ENCODE peak calls at places on chromosomes 7 and 10, in five cellular contexts. V is astrocyte of the spinal cord, Q is esophagus squamous epithelium, D is mesothelial cell of epicardium, Y is hepatocyte. L is an unnamed sample.
A peak's percentile ranks its signal among the peaks of the same experiment; 100 is the strongest.

GRCh38 chr10:109987413-109987812 is 20.4 kb upstream of the ADD3 start:
- DNase-seq in V (peak; percentile 85), Q (no peak), D (no peak), Y (peak; percentile 26), L (no peak)

GRCh38 chr7:121504478-121504877 is 108.4 kb upstream of the FAM3C start:
- DNase-seq in V (peak; percentile 83), Q (no peak), D (no peak), Y (peak; percentile 81), L (no peak)

GRCh38 chr10:77965294-77965693 is 38.7 kb upstream of the DLG5 start:
- DNase-seq in V (peak; percentile 59), Q (no peak), D (no peak), Y (no peak), L (no peak)

GRCh38 chr10:4083509-4084003 is 298.5 kb upstream of the KLF6 start:
- DNase-seq in V (no peak), Q (no peak), D (no peak), Y (peak; percentile 39), L (no peak)

GRCh38 chr7:75937958-75938786 is 23.2 kb downstream of the POR start:
- DNase-seq in V (peak; percentile 82), Q (no peak), D (no peak), Y (peak; percentile 45), L (no peak)

GRCh38 chr10:3774018-3774813 is 10.8 kb downstream of the KLF6 start:
- DNase-seq in V (peak; percentile 88), Q (no peak), D (no peak), Y (peak; percentile 56), L (no peak)

GRCh38 chr10:102284531-102284930 is 39.2 kb downstream of the GBF1 start:
- DNase-seq in V (no peak), Q (no peak), D (no peak), Y (no peak), L (no peak)

GRCh38 chr10:130750441-130750840 is 561.1 kb downstream of the TCERG1L start:
- DNase-seq in V (no peak), Q (no peak), D (no peak), Y (no peak), L (no peak)

GRCh38 chr10:77156406-77156879 is 481.2 kb downstream of the KCNMA1 start:
- DNase-seq in V (peak; percentile 77), Q (no peak), D (no peak), Y (no peak), L (no peak)

GRCh38 chr10:52864459-52865106 is 92.0 kb upstream of the MBL2 start:
- DNase-seq in V (peak; percentile 98), Q (no peak), D (no peak), Y (peak; percentile 83), L (no peak)

GRCh38 chr7:33710608-33711007 is 194.7 kb upstream of the BMPER start:
- DNase-seq in V (peak; percentile 38), Q (no peak), D (no peak), Y (no peak), L (no peak)

GRCh38 chr7:130299909-130300308 is 6.9 kb downstream of the CPA4 start:
- DNase-seq in V (no peak), Q (no peak), D (no peak), Y (no peak), L (no peak)

GRCh38 chr7:966291-967069 is 8.9 kb downstream of the COX19 start:
- DNase-seq in V (no peak), Q (no peak), D (no peak), Y (no peak), L (no peak)

GRCh38 chr7:961546-962400 is 7.3 kb upstream of the ADAP1 start:
- DNase-seq in V (no peak), Q (no peak), D (no peak), Y (no peak), L (no peak)

GRCh38 chr7:963236-964078 is 9.0 kb upstream of the ADAP1 start:
- DNase-seq in V (no peak), Q (no peak), D (no peak), Y (no peak), L (no peak)

GRCh38 chr7:962401-963081 is 8.1 kb upstream of the ADAP1 start:
- DNase-seq in V (no peak), Q (no peak), D (no peak), Y (no peak), L (no peak)

DNA sequence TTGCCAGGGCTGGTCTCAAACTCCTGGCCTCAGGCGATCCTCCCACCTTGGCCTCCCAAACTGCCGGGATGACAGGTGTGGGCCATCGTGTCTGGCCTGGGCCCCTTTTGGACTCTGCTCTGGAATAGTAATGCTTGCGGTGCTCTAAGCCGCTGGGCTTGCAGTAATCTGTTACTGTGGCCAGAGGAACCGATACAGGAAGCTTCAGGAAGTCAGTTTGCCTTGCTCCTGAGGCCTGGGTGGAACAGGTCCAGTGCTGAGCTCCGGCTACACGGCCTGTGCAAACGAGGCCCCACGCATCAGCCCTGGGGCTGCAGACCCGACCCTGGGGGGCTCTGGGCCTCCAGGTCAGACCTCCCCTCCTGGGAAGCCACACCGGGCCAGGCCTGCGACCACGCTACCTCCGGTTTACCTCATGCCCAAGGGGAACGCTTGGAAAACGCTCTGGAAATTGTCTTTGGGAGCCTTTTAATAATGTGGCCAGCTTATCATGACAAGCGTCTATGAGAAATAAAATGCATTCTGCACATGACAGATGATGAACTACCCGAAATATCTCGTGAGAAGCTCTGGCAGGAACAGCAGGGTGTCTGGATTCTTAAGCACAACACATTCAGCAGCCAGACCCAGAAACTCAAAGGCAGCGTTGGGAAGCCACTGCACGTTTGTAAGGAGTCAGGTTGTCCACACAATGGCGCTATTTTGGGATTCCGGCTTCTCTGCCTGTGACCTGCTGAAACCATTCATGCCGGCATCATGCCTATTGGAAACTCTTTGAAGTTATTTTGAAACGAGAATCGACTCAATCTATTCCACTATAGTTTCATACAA is 10.1 kb upstream of the ADAP1 start:
- DNase-seq in V (peak; percentile 59), Q (no peak), D (no peak), Y (no peak), L (no peak)
- TF ChIP-seq CTCF in V (peak; percentile 35), Q (peak; percentile 4), D (no peak), Y (peak; percentile 32), L (peak; percentile 30)

GRCh38 chr10:124719213-124719851 is 24.8 kb downstream of the FAM53B start:
- DNase-seq in V (peak; percentile 53), Q (peak; percentile 26), D (no peak), Y (no peak), L (no peak)
- TF ChIP-seq CTCF in V (peak; percentile 51), Q (peak; percentile 88), D (no peak), Y (no peak), L (peak; percentile 37)

GRCh38 chr7:154914580-154915380 is 88.1 kb downstream of the PAXIP1 start:
- DNase-seq in V (no peak), Q (no peak), D (no peak), Y (no peak), L (no peak)
- TF ChIP-seq CTCF in V (no peak), Q (no peak), D (no peak), Y (no peak), L (no peak)

DNA sequence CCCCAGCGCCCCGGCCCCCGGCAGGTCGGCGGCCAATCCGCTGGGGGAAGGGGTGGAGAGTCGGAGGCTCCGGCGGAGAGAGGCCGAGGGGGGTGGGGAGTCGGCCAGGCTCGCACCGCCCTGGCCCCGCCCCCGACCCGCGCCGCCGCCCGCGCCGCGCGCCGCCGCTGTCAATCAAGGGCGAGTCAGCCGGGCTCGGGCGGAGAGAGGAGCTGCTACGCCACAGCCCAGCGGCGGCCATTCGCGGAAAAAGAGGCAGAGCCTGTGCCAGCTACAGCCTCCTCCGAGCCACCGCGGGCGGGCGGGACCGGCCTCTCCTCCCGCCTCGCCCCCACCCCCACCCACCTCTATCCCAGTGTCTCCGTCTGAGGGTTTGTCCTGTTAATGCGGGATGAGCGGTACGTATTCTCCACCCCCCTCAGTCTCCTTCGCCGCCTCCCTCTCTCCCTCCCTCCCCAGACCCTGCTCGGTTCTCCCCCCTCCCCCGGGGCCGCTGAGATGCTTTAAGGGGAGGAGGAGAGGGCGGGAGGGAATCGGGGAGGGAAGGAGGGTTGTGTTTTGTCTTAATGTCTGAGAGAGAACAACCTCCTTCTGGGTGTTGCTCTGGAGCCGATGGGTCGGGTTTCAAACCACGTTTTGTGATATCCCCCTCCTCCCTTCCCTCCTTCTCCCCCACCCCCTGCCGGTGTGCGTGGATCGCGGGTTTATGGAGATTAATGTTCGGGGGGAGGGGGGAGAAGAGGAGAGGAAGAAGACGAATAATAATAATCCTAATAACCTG is at the start of gene SP4:
- DNase-seq in V (peak; percentile 96), Q (peak; percentile 69), D (peak; percentile 97), Y (peak; percentile 97), L (peak; percentile 93)
- TF ChIP-seq CTCF in V (no peak), Q (no peak), D (no peak), Y (no peak), L (no peak)

DNA sequence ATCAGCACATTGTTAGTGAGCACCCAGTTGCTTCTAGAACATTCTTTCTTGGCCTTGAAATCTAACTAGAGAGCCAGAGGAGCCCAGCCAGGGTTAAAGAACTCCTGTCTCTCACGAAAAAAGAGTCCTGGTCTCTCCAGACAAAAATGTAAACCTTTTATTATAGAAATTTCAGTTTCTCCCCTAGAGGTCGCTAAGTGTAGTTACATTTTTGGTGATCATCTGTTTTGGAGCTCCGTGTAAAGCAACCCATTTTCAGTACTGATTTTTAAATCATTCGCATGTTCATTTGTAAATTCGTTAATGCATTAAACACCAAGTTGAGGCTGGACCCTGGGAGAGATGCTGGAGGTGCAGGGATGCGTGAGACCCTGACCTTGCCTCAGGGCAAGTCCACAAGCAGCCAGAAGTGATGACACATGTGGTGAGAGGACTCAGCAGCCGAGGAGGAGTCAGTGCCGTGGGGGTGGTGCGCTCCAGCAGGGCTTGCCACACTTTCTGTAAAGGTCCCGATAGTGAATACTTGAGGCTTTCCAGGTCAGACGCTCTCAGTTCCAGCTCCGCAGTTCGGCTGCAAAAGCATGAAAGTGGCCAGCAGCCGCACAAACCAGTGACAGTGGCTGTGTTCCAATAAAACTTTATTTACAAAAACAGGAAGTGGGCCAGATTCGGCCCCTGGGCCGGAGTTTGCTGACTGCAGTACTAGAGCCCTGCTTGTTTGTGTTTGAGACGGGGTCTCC is 578.6 kb upstream of the FOXK1 start:
- DNase-seq in V (peak; percentile 8), Q (no peak), D (no peak), Y (no peak), L (no peak)
- TF ChIP-seq CTCF in V (peak; percentile 11), Q (peak; percentile 49), D (peak; percentile 64), Y (peak; percentile 12), L (peak; percentile 50)

L was measured in neural crest cell.